ENCODE peak calls at places on chromosome 16, in seven cellular contexts. One of them, this sample, is unnamed.

GRCh38 chr16:88699180-88699579 is 7.0 kb downstream of the RNF166 start:
- DNase-seq in left ventricle myocardium inferior: no peak
- DNase-seq in prostate gland: no peak
- DNase-seq in cardiac muscle cell: no peak
- DNase-seq in sigmoid colon: no peak
- DNase-seq in GM12865: no peak
- DNase-seq in thoracic aorta: no peak
- DNase-seq in this sample: no peak

GRCh38 chr16:4511441-4512082 is 27.0 kb downstream of the CDIP1 start:
- DNase-seq in left ventricle myocardium inferior: peak; percentile 65
- DNase-seq in prostate gland: peak; percentile 48
- DNase-seq in cardiac muscle cell: peak; percentile 47
- DNase-seq in sigmoid colon: no peak
- DNase-seq in GM12865: peak; percentile 28
- DNase-seq in thoracic aorta: no peak
- DNase-seq in this sample: no peak

GRCh38 chr16:27444015-27444414 is 42.0 kb downstream of the IL21R start:
- DNase-seq in left ventricle myocardium inferior: no peak
- DNase-seq in prostate gland: no peak
- DNase-seq in cardiac muscle cell: peak; percentile 71
- DNase-seq in sigmoid colon: no peak
- DNase-seq in GM12865: no peak
- DNase-seq in thoracic aorta: no peak
- DNase-seq in this sample: no peak

GRCh38 chr16:47096297-47096696 is 47.4 kb downstream of the NETO2 start:
- DNase-seq in left ventricle myocardium inferior: no peak
- DNase-seq in prostate gland: no peak
- DNase-seq in cardiac muscle cell: peak; percentile 14
- DNase-seq in sigmoid colon: no peak
- DNase-seq in GM12865: no peak
- DNase-seq in thoracic aorta: no peak
- DNase-seq in this sample: no peak

GRCh38 chr16:72989203-72989991 is 58.5 kb downstream of the ZFHX3 start:
- DNase-seq in left ventricle myocardium inferior: no peak
- DNase-seq in prostate gland: peak; percentile 76
- DNase-seq in cardiac muscle cell: peak; percentile 80
- DNase-seq in sigmoid colon: peak; percentile 78
- DNase-seq in GM12865: no peak
- DNase-seq in thoracic aorta: no peak
- DNase-seq in this sample: no peak

GRCh38 chr16:55294947-55295346 is 29.1 kb upstream of the IRX6 start:
- DNase-seq in left ventricle myocardium inferior: no peak
- DNase-seq in prostate gland: no peak
- DNase-seq in cardiac muscle cell: no peak
- DNase-seq in sigmoid colon: no peak
- DNase-seq in GM12865: no peak
- DNase-seq in thoracic aorta: no peak
- DNase-seq in this sample: no peak

GRCh38 chr16:70735141-70735979 is 49.5 kb upstream of the MTSS2 start:
- DNase-seq in left ventricle myocardium inferior: peak; percentile 54
- DNase-seq in prostate gland: no peak
- DNase-seq in cardiac muscle cell: peak; percentile 67
- DNase-seq in sigmoid colon: peak; percentile 89
- DNase-seq in GM12865: no peak
- DNase-seq in thoracic aorta: no peak
- DNase-seq in this sample: peak; percentile 71

GRCh38 chr16:26988186-26988585 is 78.5 kb upstream of the C16orf82 start:
- DNase-seq in left ventricle myocardium inferior: no peak
- DNase-seq in prostate gland: no peak
- DNase-seq in cardiac muscle cell: no peak
- DNase-seq in sigmoid colon: no peak
- DNase-seq in GM12865: no peak
- DNase-seq in thoracic aorta: no peak
- DNase-seq in this sample: no peak

GRCh38 chr16:48526058-48526957 is 83.7 kb downstream of the N4BP1 start:
- DNase-seq in left ventricle myocardium inferior: no peak
- DNase-seq in prostate gland: no peak
- DNase-seq in cardiac muscle cell: no peak
- DNase-seq in sigmoid colon: peak; percentile 47
- DNase-seq in GM12865: peak; percentile 73
- DNase-seq in thoracic aorta: no peak
- DNase-seq in this sample: no peak

GRCh38 chr16:47644166-47644565 is 183.0 kb downstream of the PHKB start:
- DNase-seq in left ventricle myocardium inferior: no peak
- DNase-seq in prostate gland: no peak
- DNase-seq in cardiac muscle cell: peak; percentile 92
- DNase-seq in sigmoid colon: no peak
- DNase-seq in GM12865: no peak
- DNase-seq in thoracic aorta: no peak
- DNase-seq in this sample: no peak

GRCh38 chr16:75341934-75342811 is 90.7 kb upstream of the BCAR1 start:
- DNase-seq in left ventricle myocardium inferior: no peak
- DNase-seq in prostate gland: peak; percentile 48
- DNase-seq in cardiac muscle cell: peak; percentile 56
- DNase-seq in sigmoid colon: no peak
- DNase-seq in GM12865: no peak
- DNase-seq in thoracic aorta: no peak
- DNase-seq in this sample: no peak

GRCh38 chr16:68605746-68606145 is 39.4 kb upstream of the CDH3 start:
- DNase-seq in left ventricle myocardium inferior: no peak
- DNase-seq in prostate gland: no peak
- DNase-seq in cardiac muscle cell: no peak
- DNase-seq in sigmoid colon: no peak
- DNase-seq in GM12865: no peak
- DNase-seq in thoracic aorta: no peak
- DNase-seq in this sample: no peak

GRCh38 chr16:14545346-14545884 is 84.6 kb downstream of the PARN start:
- DNase-seq in left ventricle myocardium inferior: no peak
- DNase-seq in prostate gland: no peak
- DNase-seq in cardiac muscle cell: no peak
- DNase-seq in sigmoid colon: no peak
- DNase-seq in GM12865: no peak
- DNase-seq in thoracic aorta: no peak
- DNase-seq in this sample: no peak

GRCh38 chr16:84267380-84267779 is 27.3 kb upstream of the WFDC1 start:
- DNase-seq in left ventricle myocardium inferior: no peak
- DNase-seq in prostate gland: no peak
- DNase-seq in cardiac muscle cell: no peak
- DNase-seq in sigmoid colon: no peak
- DNase-seq in GM12865: no peak
- DNase-seq in thoracic aorta: no peak
- DNase-seq in this sample: no peak

DNA sequence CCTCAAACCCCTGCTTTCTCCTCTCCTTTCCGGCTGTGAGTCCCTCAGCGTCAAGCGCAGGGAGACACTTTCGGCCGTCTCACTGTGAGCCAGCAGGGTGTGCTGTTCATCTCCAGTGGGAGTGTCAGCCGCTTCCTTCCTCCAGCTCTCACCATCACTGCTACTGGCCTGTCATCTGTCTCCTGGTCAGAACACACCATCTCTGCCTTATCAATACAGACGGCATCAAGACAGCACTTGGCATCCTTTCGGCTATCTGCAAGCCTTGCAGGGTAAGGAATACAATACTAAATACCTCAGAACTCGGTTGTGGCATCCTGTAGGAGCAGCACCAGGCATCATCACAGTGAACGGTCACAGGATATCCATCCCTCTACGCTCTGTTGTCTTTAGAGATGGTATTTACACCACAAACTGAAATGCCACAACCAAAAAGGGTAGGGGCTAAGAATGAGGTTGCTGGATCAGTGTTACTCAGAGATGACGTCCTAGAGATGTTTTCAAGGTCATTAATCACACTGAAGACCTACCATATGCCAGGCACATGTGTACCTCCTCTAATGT is 20.7 kb upstream of the CMTM4 start:
- DNase-seq in left ventricle myocardium inferior: peak; percentile 27
- DNase-seq in prostate gland: no peak
- DNase-seq in cardiac muscle cell: peak; percentile 67
- DNase-seq in sigmoid colon: no peak
- DNase-seq in GM12865: peak; percentile 18
- DNase-seq in thoracic aorta: no peak
- DNase-seq in this sample: no peak
- H3K4me3 ChIP-seq in left ventricle myocardium inferior: no peak overlapping the region
- H3K4me3 ChIP-seq in prostate gland: no peak overlapping the region
- H3K4me3 ChIP-seq in cardiac muscle cell: no peak overlapping the region
- H3K4me3 ChIP-seq in sigmoid colon: no peak overlapping the region
- H3K4me3 ChIP-seq in GM12865: no peak overlapping the region
- H3K4me3 ChIP-seq in thoracic aorta: no peak overlapping the region
- H3K4me3 ChIP-seq in this sample: no peak overlapping the region

GRCh38 chr16:90046122-90046970 is 27.1 kb upstream of the DBNDD1 start:
- DNase-seq in left ventricle myocardium inferior: no peak
- DNase-seq in prostate gland: no peak
- DNase-seq in cardiac muscle cell: no peak
- DNase-seq in sigmoid colon: no peak
- DNase-seq in GM12865: no peak
- DNase-seq in thoracic aorta: no peak
- DNase-seq in this sample: peak; percentile 50

GRCh38 chr16:90048737-90049330 is 28.3 kb downstream of the PRDM7 start:
- DNase-seq in left ventricle myocardium inferior: no peak
- DNase-seq in prostate gland: no peak
- DNase-seq in cardiac muscle cell: no peak
- DNase-seq in sigmoid colon: no peak
- DNase-seq in GM12865: no peak
- DNase-seq in thoracic aorta: no peak
- DNase-seq in this sample: no peak

GRCh38 chr16:90048347-90048722 is 28.8 kb downstream of the PRDM7 start:
- DNase-seq in left ventricle myocardium inferior: no peak
- DNase-seq in prostate gland: no peak
- DNase-seq in cardiac muscle cell: no peak
- DNase-seq in sigmoid colon: no peak
- DNase-seq in GM12865: no peak
- DNase-seq in thoracic aorta: no peak
- DNase-seq in this sample: no peak

GRCh38 chr16:90046971-90047713 is 27.9 kb upstream of the DBNDD1 start:
- DNase-seq in left ventricle myocardium inferior: peak; percentile 65
- DNase-seq in prostate gland: peak; percentile 57
- DNase-seq in cardiac muscle cell: peak; percentile 86
- DNase-seq in sigmoid colon: peak; percentile 90
- DNase-seq in GM12865: no peak
- DNase-seq in thoracic aorta: no peak
- DNase-seq in this sample: no peak

GRCh38 chr16:90047714-90048346 is 28.6 kb upstream of the DBNDD1 start:
- DNase-seq in left ventricle myocardium inferior: no peak
- DNase-seq in prostate gland: no peak
- DNase-seq in cardiac muscle cell: no peak
- DNase-seq in sigmoid colon: no peak
- DNase-seq in GM12865: no peak
- DNase-seq in thoracic aorta: no peak
- DNase-seq in this sample: no peak
- H3K4me3 ChIP-seq in left ventricle myocardium inferior: peak overlapping the region; percentile 58
- H3K4me3 ChIP-seq in prostate gland: peak overlapping the region; percentile 26
- H3K4me3 ChIP-seq in cardiac muscle cell: peak overlapping the region; percentile 11
- H3K4me3 ChIP-seq in sigmoid colon: peak overlapping the region; percentile 53
- H3K4me3 ChIP-seq in GM12865: no peak overlapping the region
- H3K4me3 ChIP-seq in thoracic aorta: peak overlapping the region; percentile 76
- H3K4me3 ChIP-seq in this sample: peak overlapping the region; percentile 25

GRCh38 chr16:57883480-57883879 is 81.2 kb upstream of the KIFC3 start:
- DNase-seq in left ventricle myocardium inferior: no peak
- DNase-seq in prostate gland: no peak
- DNase-seq in cardiac muscle cell: no peak
- DNase-seq in sigmoid colon: no peak
- DNase-seq in GM12865: no peak
- DNase-seq in thoracic aorta: no peak
- DNase-seq in this sample: no peak

GRCh38 chr16:57886427-57886826 is 84.1 kb upstream of the KIFC3 start:
- DNase-seq in left ventricle myocardium inferior: no peak
- DNase-seq in prostate gland: no peak
- DNase-seq in cardiac muscle cell: no peak
- DNase-seq in sigmoid colon: no peak
- DNase-seq in GM12865: no peak
- DNase-seq in thoracic aorta: no peak
- DNase-seq in this sample: no peak

GRCh38 chr16:57882797-57883196 is 80.5 kb upstream of the KIFC3 start:
- DNase-seq in left ventricle myocardium inferior: no peak
- DNase-seq in prostate gland: no peak
- DNase-seq in cardiac muscle cell: no peak
- DNase-seq in sigmoid colon: no peak
- DNase-seq in GM12865: no peak
- DNase-seq in thoracic aorta: no peak
- DNase-seq in this sample: no peak

GRCh38 chr16:57883953-57884654 is 81.8 kb upstream of the KIFC3 start:
- DNase-seq in left ventricle myocardium inferior: no peak
- DNase-seq in prostate gland: no peak
- DNase-seq in cardiac muscle cell: no peak
- DNase-seq in sigmoid colon: no peak
- DNase-seq in GM12865: no peak
- DNase-seq in thoracic aorta: no peak
- DNase-seq in this sample: no peak

DNA sequence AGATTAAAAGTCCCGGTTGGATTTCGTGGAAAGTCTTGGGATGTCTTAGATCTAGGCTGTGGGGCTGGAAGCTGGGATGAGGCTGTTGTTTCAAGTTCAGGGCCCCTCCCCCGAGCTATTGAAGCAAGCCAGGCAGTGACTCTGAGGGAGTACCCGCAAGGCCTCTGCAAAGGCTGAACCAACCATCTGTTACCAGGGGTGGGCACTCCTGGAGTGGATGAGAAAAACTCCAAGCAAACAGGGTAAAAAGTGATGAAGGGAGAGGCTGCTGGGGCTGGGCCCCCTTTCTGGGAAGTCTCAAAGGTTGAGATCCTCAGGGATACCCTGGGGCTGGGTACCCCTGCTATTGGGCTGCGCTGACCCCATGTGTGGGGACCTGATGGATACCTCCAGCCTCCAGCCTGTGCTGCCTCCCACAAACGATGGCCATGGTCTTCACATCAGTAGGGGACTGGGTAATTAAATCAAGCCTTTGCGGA is 82.4 kb upstream of the KIFC3 start:
- DNase-seq in left ventricle myocardium inferior: no peak
- DNase-seq in prostate gland: no peak
- DNase-seq in cardiac muscle cell: no peak
- DNase-seq in sigmoid colon: no peak
- DNase-seq in GM12865: no peak
- DNase-seq in thoracic aorta: no peak
- DNase-seq in this sample: no peak
- H3K4me3 ChIP-seq in left ventricle myocardium inferior: no peak overlapping the region
- H3K4me3 ChIP-seq in prostate gland: no peak overlapping the region
- H3K4me3 ChIP-seq in cardiac muscle cell: no peak overlapping the region
- H3K4me3 ChIP-seq in sigmoid colon: no peak overlapping the region
- H3K4me3 ChIP-seq in GM12865: no peak overlapping the region
- H3K4me3 ChIP-seq in thoracic aorta: no peak overlapping the region
- H3K4me3 ChIP-seq in this sample: no peak overlapping the region

DNA sequence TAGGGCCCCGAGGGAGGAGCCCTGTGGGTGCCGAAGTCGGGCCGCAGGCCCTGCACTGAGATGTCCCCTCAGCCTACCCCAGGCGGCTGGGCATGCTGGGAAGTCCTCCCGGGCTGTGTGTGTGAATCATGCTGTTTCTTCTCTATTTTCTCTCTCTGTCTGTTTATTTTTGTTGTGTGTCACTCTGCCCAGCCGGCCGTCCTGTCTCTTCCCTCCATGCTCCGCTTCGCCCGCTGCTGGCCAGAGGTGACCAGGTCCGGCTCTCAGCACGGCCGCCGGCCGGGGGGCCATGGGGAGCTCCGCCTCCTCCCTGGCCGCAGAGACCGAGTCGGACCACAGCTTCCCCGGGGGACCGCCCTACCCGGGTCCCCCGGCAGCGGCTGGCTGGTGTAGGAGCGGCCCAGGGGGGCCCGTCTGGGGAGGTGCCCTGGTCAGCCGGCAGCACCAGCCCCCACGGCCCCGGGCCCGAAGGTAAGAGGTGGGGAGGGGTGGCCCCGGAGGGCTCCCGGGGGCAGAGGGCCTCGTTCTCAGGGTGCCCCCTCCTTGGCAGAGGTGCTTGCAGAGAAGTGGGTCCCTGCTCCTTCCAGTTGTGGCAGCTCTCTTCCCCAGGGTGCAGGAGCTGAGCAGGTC is 12.5 kb downstream of the CAPN15 start:
- DNase-seq in left ventricle myocardium inferior: no peak
- DNase-seq in prostate gland: no peak
- DNase-seq in cardiac muscle cell: no peak
- DNase-seq in sigmoid colon: no peak
- DNase-seq in GM12865: no peak
- DNase-seq in thoracic aorta: no peak
- DNase-seq in this sample: no peak
- H3K4me3 ChIP-seq in left ventricle myocardium inferior: no peak overlapping the region
- H3K4me3 ChIP-seq in prostate gland: no peak overlapping the region
- H3K4me3 ChIP-seq in cardiac muscle cell: no peak overlapping the region
- H3K4me3 ChIP-seq in sigmoid colon: no peak overlapping the region
- H3K4me3 ChIP-seq in GM12865: no peak overlapping the region
- H3K4me3 ChIP-seq in thoracic aorta: no peak overlapping the region
- H3K4me3 ChIP-seq in this sample: no peak overlapping the region